ENCODE peak calls at places on chromosomes 16 and 17, in four cellular contexts. O is ovary, B is neural crest cell, C is WERI-Rb-1. L is an unnamed sample.

GRCh38 chr16:53822936-53823529 is 119.1 kb downstream of the FTO start:
- DNase-seq in O (no peak), B (no peak), C (no peak), L (no peak)

GRCh38 chr17:80664217-80664780 is 119.7 kb downstream of the RPTOR start:
- DNase-seq in O (no peak), B (no peak), C (no peak), L (no peak)

GRCh38 chr16:79842197-79842596 is 241.7 kb upstream of the MAF start:
- DNase-seq in O (no peak), B (no peak), C (no peak), L (no peak)

GRCh38 chr16:23753908-23754593 is 775 bp upstream of the CHP2 start:
- DNase-seq in O (no peak), B (no peak), C (no peak), L (no peak)

GRCh38 chr16:87202346-87202745 is 114.8 kb downstream of the C16orf95 start:
- DNase-seq in O (no peak), B (no peak), C (no peak), L (no peak)

GRCh38 chr17:48494335-48494734 is 36.5 kb downstream of the HOXB1 start:
- DNase-seq in O (no peak), B (no peak), C (no peak), L (no peak)

GRCh38 chr16:89409161-89409711 is 81.1 kb downstream of the ANKRD11 start:
- DNase-seq in O (no peak), B (no peak), C (no peak), L (no peak)

GRCh38 chr17:3029213-3029913 is 34.0 kb downstream of the OR1D5 start:
- DNase-seq in O (no peak), B (no peak), C (no peak), L (no peak)

GRCh38 chr16:85583491-85584181 is 29.5 kb upstream of the GSE1 start:
- DNase-seq in O (no peak), B (no peak), C (no peak), L (no peak)

GRCh38 chr16:50459681-50460080 is 88.5 kb upstream of the NKD1 start:
- DNase-seq in O (no peak), B (no peak), C (no peak), L (no peak)

GRCh38 chr17:48181653-48182052 is 74.1 kb downstream of the SNX11 start:
- DNase-seq in O (no peak), B (no peak), C (peak), L (no peak)

GRCh38 chr16:54934536-54935410 is 4.1 kb downstream of the IRX5 start:
- DNase-seq in O (no peak), B (peak), C (peak), L (no peak)

GRCh38 chr17:18187816-18188761 is 4.5 kb downstream of the ALKBH5 start:
- DNase-seq in O (no peak), B (no peak), C (no peak), L (no peak)

GRCh38 chr16:50302472-50303005 is 36.2 kb downstream of the ADCY7 start:
- DNase-seq in O (peak), B (no peak), C (no peak), L (no peak)

GRCh38 chr16:24540575-24541240 is 1.3 kb downstream of the RBBP6 start:
- DNase-seq in O (no peak), B (no peak), C (no peak), L (no peak)

GRCh38 chr17:7293821-7294613 is 422 bp downstream of the YBX2 start:
- DNase-seq in O (no peak), B (no peak), C (peak), L (no peak)

GRCh38 chr17:7014995-7015586 is 2.7 kb downstream of the RNASEK start:
- DNase-seq in O (no peak), B (no peak), C (no peak), L (no peak)

GRCh38 chr17:20986767-20987510 is 55.9 kb downstream of the USP22 start:
- DNase-seq in O (no peak), B (no peak), C (no peak), L (no peak)

GRCh38 chr17:7929158-7930029 is at the start of gene KCNAB3:
- DNase-seq in O (peak), B (peak), C (no peak), L (peak)

DNA sequence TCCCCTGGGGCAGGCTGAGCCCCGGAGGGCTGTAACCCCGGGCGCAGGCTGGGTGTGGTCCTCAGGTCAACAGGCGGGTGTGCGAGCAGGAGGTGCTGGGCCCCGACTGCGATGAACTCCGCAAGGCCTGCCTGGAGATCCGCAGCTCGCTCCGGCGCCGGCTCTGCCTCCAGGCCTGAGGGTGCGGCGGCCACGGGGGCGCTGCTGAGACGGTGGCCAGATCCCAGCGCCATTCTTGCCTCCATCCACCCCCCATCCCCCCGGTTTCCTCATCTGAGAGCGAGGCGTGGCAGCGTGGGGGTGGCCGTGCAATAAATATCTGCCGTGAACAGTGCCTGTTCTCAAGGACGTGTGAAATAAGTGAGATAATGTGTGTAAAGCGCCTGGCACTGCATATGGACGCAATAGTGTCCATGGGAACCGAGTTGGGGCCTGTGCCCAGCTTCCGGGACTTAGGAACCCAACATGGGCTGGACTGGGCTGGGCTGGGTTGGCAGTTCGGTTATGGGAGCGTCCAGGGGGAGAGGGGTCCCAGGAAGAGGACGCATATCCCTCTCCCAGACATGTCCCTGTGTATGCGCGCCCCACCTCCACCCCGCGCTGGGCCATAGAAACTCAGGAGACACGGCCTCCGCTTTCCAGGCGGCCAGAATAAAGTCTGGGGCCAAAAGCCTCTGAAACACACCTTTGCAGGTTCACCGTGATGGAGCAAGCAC is 15.0 kb downstream of the ZNF213 start:
- DNase-seq in O (peak), B (peak), C (peak), L (peak)
- TF ChIP-seq CTCF in O (peak), B (peak), C (peak), L (no peak)

DNA sequence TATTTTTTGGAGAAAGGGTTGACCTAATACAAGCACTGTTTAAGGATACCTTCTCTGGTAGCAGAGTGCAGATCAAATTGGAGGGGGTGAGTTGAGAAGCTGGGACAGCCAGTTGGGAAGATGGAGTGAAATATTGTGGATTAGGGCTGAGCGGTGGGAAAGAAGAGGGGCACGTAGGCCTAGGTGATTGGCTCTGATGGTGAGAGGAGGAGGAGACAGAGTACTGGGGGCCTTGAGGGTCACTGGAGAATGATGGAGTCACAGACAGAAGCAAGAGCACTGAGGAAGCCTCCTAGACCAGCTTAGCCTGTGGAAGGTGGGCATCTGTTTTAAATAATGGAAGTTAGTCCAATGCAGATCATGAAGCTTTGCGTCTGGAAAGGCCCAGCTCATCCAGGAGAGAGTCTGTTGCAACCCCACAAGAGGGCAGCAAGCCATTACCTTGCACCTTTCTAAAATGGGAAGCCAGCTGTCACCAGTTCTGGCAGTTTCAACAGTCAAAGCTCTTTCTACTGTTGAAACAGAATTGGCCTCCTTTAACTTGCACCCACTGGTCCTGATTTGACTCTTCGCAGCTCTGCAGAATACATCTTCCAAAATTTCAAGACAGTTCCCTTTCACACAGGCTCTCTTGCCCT is 11.8 kb downstream of the SLC9A5 start:
- DNase-seq in O (peak), B (no peak), C (peak), L (no peak)
- TF ChIP-seq CTCF in O (no peak), B (peak), C (peak), L (no peak)

GRCh38 chr16:17501321-17501720 is 30.6 kb upstream of the XYLT1 start:
- DNase-seq in O (no peak), B (no peak), C (no peak), L (no peak)
- TF ChIP-seq CTCF in O (no peak), B (no peak), C (no peak), L (no peak)

DNA sequence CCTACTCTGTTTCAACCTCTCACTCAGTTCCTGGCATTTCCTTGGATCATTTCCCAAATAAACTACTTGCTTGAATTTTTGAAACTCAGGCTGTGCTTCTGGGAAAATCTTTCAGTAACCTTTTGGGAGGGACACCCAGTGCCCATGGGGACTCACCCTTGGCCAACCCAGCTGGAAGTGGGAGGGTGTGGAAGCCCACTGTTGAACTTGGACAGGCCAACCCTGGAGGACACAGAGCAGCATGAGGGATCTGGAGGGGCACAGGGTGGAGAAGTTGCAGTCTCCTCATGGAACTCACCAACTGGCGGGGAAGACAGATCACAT is 11.2 kb downstream of the RTN4RL1 start:
- DNase-seq in O (no peak), B (no peak), C (no peak), L (no peak)
- TF ChIP-seq CTCF in O (no peak), B (no peak), C (no peak), L (no peak)

GRCh38 chr17:38967290-38967738 is at the start of gene FBXO47:
- DNase-seq in O (peak), B (peak), C (no peak), L (peak)

GRCh38 chr17:38970804-38971203 is 3.6 kb upstream of the FBXO47 start:
- DNase-seq in O (no peak), B (no peak), C (no peak), L (no peak)

GRCh38 chr17:38969281-38969680 is 2.1 kb upstream of the FBXO47 start:
- DNase-seq in O (peak), B (no peak), C (no peak), L (no peak)

DNA sequence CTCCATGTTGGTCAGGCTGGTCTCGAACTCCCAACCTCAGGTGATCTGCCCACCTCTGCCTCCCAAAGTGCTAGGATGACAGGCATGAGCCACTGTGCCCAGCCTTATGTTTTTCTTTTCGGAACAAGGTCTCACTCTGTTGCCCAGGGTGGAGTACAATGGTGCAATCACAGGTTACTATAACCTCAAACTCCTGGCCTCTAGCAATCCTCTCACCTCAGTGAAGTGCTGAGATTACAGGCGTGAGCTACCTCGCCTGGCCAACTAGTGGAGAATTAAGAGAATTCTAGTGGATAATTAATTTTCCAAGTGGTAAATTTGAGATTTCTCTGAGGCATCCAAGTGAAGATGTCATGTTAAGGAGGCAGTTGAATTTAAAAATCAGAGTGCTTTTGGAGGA is 2.9 kb upstream of the FBXO47 start:
- DNase-seq in O (no peak), B (no peak), C (no peak), L (no peak)
- TF ChIP-seq CTCF in O (no peak), B (no peak), C (no peak), L (no peak)

DNA sequence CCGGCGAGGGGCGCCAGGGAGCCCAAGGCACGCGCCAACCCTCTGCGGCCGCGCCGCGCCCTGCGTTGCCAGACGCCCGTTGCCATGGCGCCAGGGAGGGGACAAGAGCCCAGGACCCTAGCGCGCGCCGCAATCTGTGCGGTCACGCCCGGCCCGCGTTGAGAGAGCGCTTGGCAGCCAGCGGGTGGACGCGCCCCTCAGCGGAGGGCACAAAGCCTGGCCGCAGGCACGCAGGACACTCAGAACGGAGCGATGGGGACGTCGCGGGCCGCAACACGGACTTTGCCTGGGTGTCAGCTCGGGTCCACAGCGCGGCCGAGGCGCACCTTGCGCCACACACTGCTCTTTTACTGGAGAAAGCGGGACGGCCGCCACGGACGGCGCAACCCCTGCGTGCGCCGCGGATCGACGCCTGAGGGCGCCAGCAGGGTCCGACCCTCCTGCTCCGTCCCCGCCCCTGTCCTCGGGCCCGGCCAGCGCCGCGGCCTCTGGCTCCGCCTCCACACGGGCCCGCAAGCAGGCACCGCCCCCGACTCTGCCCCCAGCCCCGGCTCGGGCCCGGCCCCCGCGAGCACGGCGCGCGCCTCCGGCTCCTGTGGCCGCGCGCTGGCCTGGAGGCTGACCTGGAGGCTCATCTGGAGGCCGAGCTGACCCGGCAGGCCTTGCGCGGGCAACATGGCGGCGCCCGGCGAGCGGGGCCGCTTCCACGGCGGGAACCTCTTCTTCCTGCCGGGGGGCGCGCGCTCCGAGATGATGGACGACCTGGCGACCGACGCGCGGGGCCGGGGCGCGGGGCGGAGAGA is at the start of gene GFER:
- DNase-seq in O (peak), B (peak), C (peak), L (peak)
- TF ChIP-seq CTCF in O (no peak), B (peak), C (peak), L (no peak)

GRCh38 chr17:45016237-45016636 is 35.2 kb downstream of the DCAKD start:
- DNase-seq in O (no peak), B (no peak), C (no peak), L (no peak)

GRCh38 chr17:45019177-45019711 is 32.2 kb downstream of the DCAKD start:
- DNase-seq in O (peak), B (peak), C (peak), L (no peak)

GRCh38 chr17:45013021-45013997 is 38.1 kb downstream of the DCAKD start:
- DNase-seq in O (no peak), B (no peak), C (peak), L (no peak)

GRCh38 chr17:45018514-45019176 is 32.8 kb downstream of the DCAKD start:
- DNase-seq in O (peak), B (peak), C (peak), L (no peak)

DNA sequence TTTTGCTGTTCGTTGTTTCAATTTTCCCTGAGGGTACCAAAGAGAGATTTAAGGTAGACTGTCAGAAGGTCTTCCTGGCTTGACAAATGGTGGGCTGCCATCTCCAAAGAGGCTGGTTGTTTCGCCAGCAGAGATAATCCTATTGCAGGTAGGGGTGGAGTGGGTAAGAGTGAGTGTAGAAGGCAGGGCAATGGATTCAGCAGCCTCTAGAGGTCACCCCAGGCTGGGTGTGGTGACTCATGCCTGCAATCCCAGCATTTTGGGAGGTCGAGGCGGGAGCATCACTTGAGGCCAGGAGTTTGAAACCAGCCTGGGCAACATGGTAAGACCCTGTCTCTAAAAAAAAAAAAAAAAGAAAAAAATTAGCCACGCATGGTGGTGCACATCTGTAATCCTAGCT is 34.6 kb downstream of the DCAKD start:
- DNase-seq in O (no peak), B (no peak), C (peak), L (no peak)
- TF ChIP-seq CTCF in O (no peak), B (peak), C (peak), L (no peak)

DNA sequence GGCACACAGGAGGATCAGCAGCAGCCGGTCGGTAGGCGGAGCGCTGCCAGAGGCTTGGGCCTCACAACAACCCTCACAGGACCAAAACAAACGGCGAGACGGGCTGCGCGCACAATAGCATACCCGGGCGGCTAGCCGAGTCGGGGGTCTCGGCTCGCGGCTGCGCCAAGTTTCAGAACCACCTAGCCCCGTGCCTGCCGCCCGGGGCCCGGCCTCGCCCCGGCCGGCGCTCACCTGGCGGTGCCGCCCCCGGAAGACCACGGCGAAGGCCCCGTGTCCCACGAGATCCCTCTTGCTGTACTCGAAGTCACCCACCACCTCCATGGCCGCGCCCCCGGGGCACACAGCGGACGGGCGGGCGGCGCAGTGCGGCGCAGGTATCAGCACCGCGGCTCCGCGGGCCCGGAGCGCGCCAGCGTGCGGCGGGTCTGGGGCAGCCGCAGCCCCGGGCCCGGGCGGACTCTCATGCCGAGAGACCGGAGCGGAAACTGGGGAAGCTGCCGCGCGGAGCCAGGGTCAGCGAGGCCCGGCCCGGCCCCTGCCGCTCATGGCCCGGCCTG is 562 bp downstream of the ULK2 start:
- DNase-seq in O (peak), B (peak), C (peak), L (peak)
- TF ChIP-seq CTCF in O (no peak), B (peak), C (peak), L (no peak)

GRCh38 chr16:12084436-12084835 is 107.9 kb downstream of the SNX29 start:
- DNase-seq in O (no peak), B (no peak), C (no peak), L (no peak)

GRCh38 chr16:12083625-12084024 is 107.1 kb downstream of the SNX29 start:
- DNase-seq in O (no peak), B (no peak), C (no peak), L (no peak)

GRCh38 chr16:12087901-12088364 is 111.4 kb downstream of the SNX29 start:
- DNase-seq in O (no peak), B (no peak), C (peak), L (no peak)

GRCh38 chr16:12089492-12090161 is 113.1 kb downstream of the SNX29 start:
- DNase-seq in O (peak), B (no peak), C (no peak), L (no peak)

DNA sequence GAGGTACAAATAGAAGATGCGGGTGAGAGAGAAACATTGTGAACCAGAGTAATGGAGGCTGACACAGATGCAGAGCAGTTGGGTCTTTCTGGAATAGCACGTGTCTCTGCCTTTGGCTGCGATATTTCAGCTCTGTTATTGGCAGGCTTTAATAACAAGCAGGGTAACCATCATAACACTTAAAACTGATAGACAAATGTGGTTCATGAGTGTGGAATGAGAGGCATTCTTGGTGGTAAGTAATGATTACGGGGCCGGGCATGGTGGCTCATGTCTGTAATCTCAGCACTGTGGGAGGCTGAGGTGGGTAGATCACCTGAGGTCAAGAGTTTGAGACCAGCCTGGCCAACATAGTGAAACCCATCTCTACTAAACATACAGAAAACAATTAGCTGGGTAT is 110.3 kb downstream of the SNX29 start:
- DNase-seq in O (no peak), B (no peak), C (no peak), L (no peak)
- TF ChIP-seq CTCF in O (no peak), B (no peak), C (no peak), L (no peak)